ENCODE peak calls at places on chromosomes 3 and 15, in seven cellular contexts. O is NT2/D1; H is Karpas-422; A is CD4-positive, alpha-beta memory T cell; L is sigmoid colon; Q is neuronal stem cell; K is left ventricle myocardium inferior. N is an unnamed sample.

GRCh38 chr3:155386817-155387403 is 93.4 kb upstream of the STRIT1 start:
- DNase-seq in O (no peak), H (no peak), A (no peak), L (no peak), Q (no peak), K (no peak), N (no peak)

GRCh38 chr3:38588995-38589937 is 60.2 kb downstream of the SCN5A start:
- DNase-seq in O (no peak), H (no peak), A (no peak), L (no peak), Q (no peak), K (no peak), N (peak; percentile 23)

GRCh38 chr3:72171946-72172345 is 387.0 kb upstream of the PROK2 start:
- DNase-seq in O (no peak), H (no peak), A (no peak), L (no peak), Q (no peak), K (peak; percentile 33), N (no peak)

GRCh38 chr3:173065543-173065970 is 75.5 kb downstream of the SPATA16 start:
- DNase-seq in O (no peak), H (no peak), A (no peak), L (no peak), Q (no peak), K (no peak), N (no peak)

GRCh38 chr3:124263168-124263567 is 271.2 kb upstream of the ROPN1 start:
- DNase-seq in O (no peak), H (no peak), A (no peak), L (no peak), Q (no peak), K (no peak), N (no peak)

GRCh38 chr3:174855002-174855401 is 4.1 kb upstream of the NAALADL2 start:
- DNase-seq in O (no peak), H (no peak), A (no peak), L (no peak), Q (no peak), K (no peak), N (no peak)

GRCh38 chr3:152051501-152052404 is 178.3 kb downstream of the SUCNR1 start:
- DNase-seq in O (no peak), H (no peak), A (no peak), L (no peak), Q (no peak), K (no peak), N (no peak)

GRCh38 chr3:41029356-41029755 is 169.9 kb upstream of the CTNNB1 start:
- DNase-seq in O (no peak), H (no peak), A (no peak), L (no peak), Q (no peak), K (no peak), N (no peak)

GRCh38 chr3:96831175-96831574 is 16.8 kb downstream of the EPHA6 start:
- DNase-seq in O (no peak), H (no peak), A (no peak), L (peak; percentile 63), Q (no peak), K (no peak), N (no peak)

GRCh38 chr3:37779289-37780152 is 82.2 kb upstream of the CTDSPL start:
- DNase-seq in O (peak; percentile 85), H (peak; percentile 86), A (peak; percentile 3), L (no peak), Q (peak; percentile 67), K (no peak), N (no peak)

GRCh38 chr3:171390531-171390930 is 69.7 kb downstream of the TNIK start:
- DNase-seq in O (no peak), H (no peak), A (no peak), L (no peak), Q (no peak), K (no peak), N (no peak)

GRCh38 chr15:44735482-44736260 is 657 bp upstream of the TRIM69 start:
- DNase-seq in O (no peak), H (peak; percentile 47), A (no peak), L (peak; percentile 69), Q (no peak), K (peak; percentile 34), N (no peak)

GRCh38 chr15:98722209-98722608 is 73.9 kb downstream of the IGF1R start:
- DNase-seq in O (no peak), H (no peak), A (no peak), L (no peak), Q (no peak), K (no peak), N (no peak)

GRCh38 chr3:1227111-1227510 is 134.3 kb downstream of the CNTN6 start:
- DNase-seq in O (no peak), H (no peak), A (no peak), L (no peak), Q (no peak), K (no peak), N (no peak)

GRCh38 chr3:67011414-67012131 is 13.5 kb downstream of the KBTBD8 start:
- DNase-seq in O (no peak), H (no peak), A (no peak), L (no peak), Q (no peak), K (no peak), N (no peak)

GRCh38 chr15:96255599-96255998 is 74.9 kb upstream of the NR2F2 start:
- DNase-seq in O (no peak), H (no peak), A (no peak), L (no peak), Q (no peak), K (no peak), N (no peak)

DNA sequence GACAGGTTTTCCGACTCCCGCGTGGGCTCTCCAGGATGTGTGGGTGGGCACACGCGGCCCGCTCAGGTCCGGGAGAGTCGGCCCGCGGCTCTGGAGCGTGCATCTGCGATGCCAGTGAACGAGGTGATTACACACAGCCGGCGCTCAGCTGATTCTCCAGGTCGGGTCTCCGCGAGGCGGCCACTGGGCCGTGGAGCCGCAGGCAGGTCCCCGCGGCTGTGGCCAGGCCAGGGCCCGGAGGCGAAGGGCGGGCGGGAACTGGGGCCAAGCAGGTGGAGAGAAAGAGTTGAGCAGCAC is 13.2 kb downstream of the PAK6 start:
- DNase-seq in O (no peak), H (no peak), A (no peak), L (no peak), Q (no peak), K (peak; percentile 12), N (no peak)
- H3K4me3 ChIP-seq in O (peak overlapping the region; percentile 49), H (no peak overlapping the region), A (no peak overlapping the region), L (peak overlapping the region; percentile 48), Q (no peak overlapping the region), K (peak overlapping the region; percentile 69), N (no peak overlapping the region)

GRCh38 chr3:105355355-105356063 is 11.2 kb upstream of the ALCAM start:
- DNase-seq in O (no peak), H (no peak), A (no peak), L (no peak), Q (no peak), K (no peak), N (no peak)

GRCh38 chr3:105351821-105352220 is 14.9 kb upstream of the ALCAM start:
- DNase-seq in O (no peak), H (no peak), A (no peak), L (no peak), Q (no peak), K (no peak), N (no peak)

GRCh38 chr3:105354429-105354828 is 12.3 kb upstream of the ALCAM start:
- DNase-seq in O (no peak), H (no peak), A (no peak), L (no peak), Q (no peak), K (no peak), N (no peak)

GRCh38 chr3:105352976-105353375 is 13.7 kb upstream of the ALCAM start:
- DNase-seq in O (no peak), H (no peak), A (no peak), L (no peak), Q (no peak), K (no peak), N (no peak)

DNA sequence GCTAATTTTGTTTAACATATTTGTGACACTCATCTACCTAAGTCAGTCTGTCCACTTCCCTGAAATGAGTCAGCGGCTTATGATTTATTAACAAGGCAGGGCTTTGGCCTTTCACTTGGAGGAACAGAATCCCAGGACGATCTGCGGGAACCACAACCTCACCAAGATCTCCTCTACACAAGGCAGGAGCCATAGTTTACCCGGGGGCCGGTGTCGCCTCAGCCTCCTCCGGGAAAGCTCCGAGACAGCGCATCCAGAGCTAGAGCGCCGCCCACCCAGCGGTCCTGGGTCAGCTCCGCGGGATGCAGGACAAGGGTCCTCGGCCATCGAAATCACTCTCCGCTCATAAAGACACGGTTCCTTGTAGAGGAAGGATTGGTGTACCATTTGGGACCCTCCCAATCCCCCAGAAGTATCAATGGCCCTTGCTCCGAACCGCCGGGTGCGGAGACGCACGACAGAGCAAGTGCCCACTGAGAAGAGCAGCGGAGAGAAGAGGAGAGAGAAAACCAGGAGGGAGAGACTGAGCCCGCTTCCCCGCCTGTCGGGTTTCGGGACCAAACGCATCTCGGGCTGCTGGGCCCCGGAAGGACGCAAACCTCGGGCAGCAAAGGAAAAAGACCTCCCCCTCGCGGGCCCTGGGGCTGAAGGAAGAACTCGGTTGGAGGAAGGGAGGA is 13.1 kb upstream of the ALCAM start:
- DNase-seq in O (no peak), H (no peak), A (no peak), L (no peak), Q (no peak), K (peak; percentile 20), N (no peak)
- H3K4me1 ChIP-seq in O (no peaks in the 10 kb centered on the region), H (no peaks in the 10 kb centered on the region), A (no peaks in the 10 kb centered on the region), L (no peaks in the 10 kb centered on the region), Q (peaks cover 3% of the 10 kb centered on the region), K (no peaks in the 10 kb centered on the region), N (peaks cover 37% of the 10 kb centered on the region)

GRCh38 chr15:43276563-43277200 is 10.0 kb upstream of the TGM5 start:
- DNase-seq in O (no peak), H (no peak), A (no peak), L (no peak), Q (no peak), K (no peak), N (no peak)

GRCh38 chr15:43273243-43273642 is 6.5 kb upstream of the TGM5 start:
- DNase-seq in O (no peak), H (no peak), A (no peak), L (no peak), Q (no peak), K (no peak), N (no peak)

GRCh38 chr15:43275736-43276562 is 9.2 kb upstream of the TGM5 start:
- DNase-seq in O (no peak), H (no peak), A (no peak), L (no peak), Q (no peak), K (no peak), N (no peak)

GRCh38 chr15:43277231-43277823 is 10.6 kb upstream of the TGM5 start:
- DNase-seq in O (no peak), H (no peak), A (no peak), L (no peak), Q (no peak), K (no peak), N (no peak)

DNA sequence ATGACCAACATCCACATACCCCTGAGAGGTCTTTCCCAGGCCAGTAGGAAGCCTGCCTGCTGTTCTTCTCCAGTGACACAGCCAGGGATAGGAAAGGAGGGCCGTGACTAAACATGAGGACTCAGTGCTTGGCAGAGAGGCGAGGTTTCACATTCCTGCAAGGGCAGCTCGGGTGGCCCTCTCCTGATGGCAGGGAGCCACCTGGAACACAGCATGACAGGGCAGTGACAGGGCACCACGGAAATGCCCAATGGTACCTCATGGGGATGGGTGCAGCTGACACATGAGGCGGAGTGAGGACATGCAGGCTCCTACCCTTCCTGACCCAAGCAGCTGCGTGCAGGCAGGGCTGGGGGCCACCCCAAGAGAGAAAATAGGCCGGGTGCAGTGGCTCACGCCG is 7.4 kb upstream of the TGM5 start:
- DNase-seq in O (no peak), H (no peak), A (no peak), L (no peak), Q (no peak), K (peak; percentile 80), N (no peak)
- H3K27me3 ChIP-seq in O (no peaks in the 10 kb centered on the region), H (no peaks in the 10 kb centered on the region), A (no peaks in the 10 kb centered on the region), L (no peaks in the 10 kb centered on the region), Q (no peaks in the 10 kb centered on the region), K (peaks cover 38% of the 10 kb centered on the region), N (no peaks in the 10 kb centered on the region)

GRCh38 chr15:65305144-65305758 is 774 bp downstream of the RNU5B-1 start:
- DNase-seq in O (no peak), H (no peak), A (no peak), L (no peak), Q (no peak), K (no peak), N (no peak)
- H3K4me3 ChIP-seq in O (no peak overlapping the region), H (peak overlapping the region; percentile 8), A (peak overlapping the region; percentile 54), L (peak overlapping the region; percentile 21), Q (no peak overlapping the region), K (peak overlapping the region; percentile 75), N (peak overlapping the region; percentile 34)